ENCODE peak calls at places on chromosomes 3 and 15, in four cellular contexts. One of them, this sample, is unnamed.
A peak's percentile ranks its signal among the peaks of the same experiment; 100 is the strongest.

GRCh38 chr3:33047842-33048834 is 48.8 kb downstream of the GLB1 start:
- DNase-seq in iPS DF 6.9: no peak
- DNase-seq in GM23338: no peak
- DNase-seq in A549: no peak
- DNase-seq in this sample: peak; percentile 87

GRCh38 chr3:186640473-186640818 is 247 bp downstream of the FETUB start:
- DNase-seq in GM23338: peak; percentile 37
- DNase-seq in A549: peak; percentile 12
- DNase-seq in iPS DF 6.9: no peak
- DNase-seq in this sample: no peak

GRCh38 chr15:74799255-74799842 is 13.3 kb upstream of the LMAN1L start:
- DNase-seq in GM23338: no peak
- DNase-seq in iPS DF 6.9: no peak
- DNase-seq in A549: no peak
- DNase-seq in this sample: no peak

GRCh38 chr3:122777077-122777476 is 16.6 kb downstream of the HSPBAP1 start:
- DNase-seq in GM23338: no peak
- DNase-seq in A549: no peak
- DNase-seq in iPS DF 6.9: no peak
- DNase-seq in this sample: no peak

GRCh38 chr15:64029111-64029510 is 17.2 kb downstream of the DAPK2 start:
- DNase-seq in A549: no peak
- DNase-seq in iPS DF 6.9: no peak
- DNase-seq in GM23338: no peak
- DNase-seq in this sample: no peak

GRCh38 chr3:191254098-191254873 is 55.2 kb downstream of the OSTN start:
- DNase-seq in A549: no peak
- DNase-seq in iPS DF 6.9: no peak
- DNase-seq in GM23338: no peak
- DNase-seq in this sample: no peak

GRCh38 chr3:197216169-197216860 is 82.1 kb downstream of the DLG1 start:
- DNase-seq in iPS DF 6.9: no peak
- DNase-seq in A549: peak; percentile 17
- DNase-seq in GM23338: no peak
- DNase-seq in this sample: no peak

GRCh38 chr3:159760056-159760455 is 228.6 kb upstream of the IL12A start:
- DNase-seq in iPS DF 6.9: no peak
- DNase-seq in A549: no peak
- DNase-seq in GM23338: no peak
- DNase-seq in this sample: no peak

GRCh38 chr3:49839193-49839809 is 17.1 kb downstream of the TRAIP start:
- DNase-seq in GM23338: peak; percentile 89
- DNase-seq in A549: peak; percentile 72
- DNase-seq in iPS DF 6.9: no peak
- DNase-seq in this sample: peak; percentile 65

GRCh38 chr3:32420138-32420981 is 28.7 kb downstream of the CMTM7 start:
- DNase-seq in iPS DF 6.9: no peak
- DNase-seq in A549: peak; percentile 65
- DNase-seq in GM23338: peak; percentile 73
- DNase-seq in this sample: no peak

GRCh38 chr3:146547235-146547835 is 2.9 kb upstream of the PLSCR1 start:
- DNase-seq in A549: no peak
- DNase-seq in iPS DF 6.9: no peak
- DNase-seq in GM23338: no peak
- DNase-seq in this sample: no peak

GRCh38 chr3:120795959-120796358 is 53.4 kb downstream of the GTF2E1 start:
- DNase-seq in A549: peak; percentile 37
- DNase-seq in iPS DF 6.9: no peak
- DNase-seq in GM23338: no peak
- DNase-seq in this sample: no peak

GRCh38 chr3:194485876-194486539 is 794 bp downstream of the ATP13A3 start:
- DNase-seq in iPS DF 6.9: no peak
- DNase-seq in A549: no peak
- DNase-seq in GM23338: peak; percentile 34
- DNase-seq in this sample: peak; percentile 43

GRCh38 chr3:158642005-158642404 is 2.3 kb upstream of the GFM1 start:
- DNase-seq in A549: no peak
- DNase-seq in GM23338: no peak
- DNase-seq in iPS DF 6.9: no peak
- DNase-seq in this sample: no peak

GRCh38 chr3:67292356-67293225 is 294.5 kb downstream of the KBTBD8 start:
- DNase-seq in A549: peak; percentile 22
- DNase-seq in GM23338: no peak
- DNase-seq in iPS DF 6.9: no peak
- DNase-seq in this sample: no peak

GRCh38 chr3:61315874-61316273 is 64.6 kb upstream of the FHIT start:
- DNase-seq in iPS DF 6.9: no peak
- DNase-seq in A549: no peak
- DNase-seq in GM23338: peak; percentile 65
- DNase-seq in this sample: no peak

GRCh38 chr15:33994005-33994615 is 25.8 kb downstream of the CHRM5 start:
- DNase-seq in GM23338: peak; percentile 76
- DNase-seq in iPS DF 6.9: peak; percentile 13
- DNase-seq in A549: peak; percentile 68
- DNase-seq in this sample: no peak

GRCh38 chr3:158479051-158479450 is 91.9 kb upstream of the MLF1 start:
- DNase-seq in A549: no peak
- DNase-seq in GM23338: no peak
- DNase-seq in iPS DF 6.9: no peak
- DNase-seq in this sample: no peak

GRCh38 chr3:152405915-152406802 is 137.4 kb downstream of the MBNL1 start:
- DNase-seq in GM23338: no peak
- DNase-seq in iPS DF 6.9: no peak
- DNase-seq in A549: peak; percentile 53
- DNase-seq in this sample: no peak

GRCh38 chr3:207973-208372 is 11.4 kb downstream of the CHL1 start:
- DNase-seq in A549: no peak
- DNase-seq in iPS DF 6.9: no peak
- DNase-seq in GM23338: no peak
- DNase-seq in this sample: no peak

GRCh38 chr3:184154909-184155643 is at the start of gene DVL3:
- DNase-seq in GM23338: peak; percentile 70
- DNase-seq in iPS DF 6.9: no peak
- DNase-seq in A549: peak; percentile 45
- DNase-seq in this sample: no peak

GRCh38 chr3:187382609-187383151 is 14.5 kb downstream of the RTP4 start:
- DNase-seq in iPS DF 6.9: no peak
- DNase-seq in GM23338: no peak
- DNase-seq in A549: no peak
- DNase-seq in this sample: no peak

GRCh38 chr3:63931290-63931689 is 19.1 kb upstream of the SCAANT1 start:
- DNase-seq in A549: no peak
- DNase-seq in iPS DF 6.9: no peak
- DNase-seq in GM23338: peak; percentile 59
- DNase-seq in this sample: no peak

GRCh38 chr15:74545776-74546656 is 5.0 kb downstream of the ARID3B start:
- DNase-seq in A549: peak; percentile 87
- DNase-seq in GM23338: peak; percentile 16
- DNase-seq in iPS DF 6.9: no peak
- DNase-seq in this sample: peak; percentile 51

GRCh38 chr15:82856397-82857170 is 47.2 kb downstream of the WHAMM start:
- DNase-seq in iPS DF 6.9: no peak
- DNase-seq in A549: no peak
- DNase-seq in GM23338: no peak
- DNase-seq in this sample: no peak

GRCh38 chr3:127735767-127736693 is 63.3 kb downstream of the ABTB1 start:
- DNase-seq in iPS DF 6.9: no peak
- DNase-seq in GM23338: no peak
- DNase-seq in A549: peak; percentile 24
- DNase-seq in this sample: no peak

GRCh38 chr3:69542265-69543079 is 156.6 kb upstream of the FRMD4B start:
- DNase-seq in GM23338: peak; percentile 78
- DNase-seq in iPS DF 6.9: no peak
- DNase-seq in A549: peak; percentile 13
- DNase-seq in this sample: peak; percentile 0

GRCh38 chr15:57527382-57528091 is 64.2 kb upstream of the MYZAP start:
- DNase-seq in A549: peak; percentile 89
- DNase-seq in GM23338: peak; percentile 89
- DNase-seq in iPS DF 6.9: peak; percentile 47
- DNase-seq in this sample: peak; percentile 21

GRCh38 chr3:48601622-48601994 is 6.5 kb upstream of the COL7A1 start:
- DNase-seq in GM23338: no peak
- DNase-seq in A549: no peak
- DNase-seq in iPS DF 6.9: no peak
- DNase-seq in this sample: no peak
- H3K4me3 ChIP-seq in GM23338: no peak overlapping the region
- H3K4me3 ChIP-seq in A549: no peak overlapping the region
- H3K4me3 ChIP-seq in iPS DF 6.9: no peak overlapping the region
- H3K4me3 ChIP-seq in this sample: no peak overlapping the region

DNA sequence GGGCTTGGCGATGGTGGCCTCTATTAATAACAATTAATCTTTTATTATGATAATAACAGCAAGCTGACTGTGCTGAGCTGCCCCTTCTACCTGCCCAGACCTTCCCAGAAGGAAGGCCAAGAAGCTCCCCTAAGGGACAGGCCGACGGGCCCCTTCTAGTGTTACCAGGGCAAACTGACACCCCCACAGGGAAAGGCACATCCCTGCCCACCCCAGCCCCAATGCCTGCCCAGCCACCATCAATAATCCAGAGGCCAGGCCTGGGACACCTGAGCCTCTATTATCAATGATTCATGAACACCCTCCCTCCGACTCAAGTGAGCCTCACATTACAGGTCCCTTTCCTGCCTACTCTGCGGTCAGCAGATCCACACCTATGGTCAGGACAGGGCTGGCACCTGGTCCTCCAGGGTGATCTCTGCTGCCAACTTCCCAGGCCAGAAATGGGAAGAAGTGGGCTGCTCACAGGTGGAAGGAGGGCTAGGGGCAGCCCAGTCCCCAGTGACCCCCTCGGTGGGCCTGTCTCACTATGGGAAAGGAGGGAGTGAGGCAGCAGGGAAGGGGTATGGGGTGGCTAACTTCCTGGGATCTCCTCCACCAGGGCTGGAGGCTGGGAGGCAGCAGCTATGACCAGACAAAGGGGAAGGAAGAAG is 1.8 kb downstream of the TWF2 start:
- DNase-seq in A549: no peak
- DNase-seq in GM23338: no peak
- DNase-seq in iPS DF 6.9: no peak
- DNase-seq in this sample: no peak
- H3K4me1 ChIP-seq in A549: peaks cover 32% of the 10 kb centered on the region
- H3K4me1 ChIP-seq in GM23338: peaks cover 33% of the 10 kb centered on the region
- H3K4me1 ChIP-seq in iPS DF 6.9: peaks cover 18% of the 10 kb centered on the region
- H3K4me1 ChIP-seq in this sample: peaks cover 54% of the 10 kb centered on the region

GRCh38 chr15:98421419-98422085 is 226.8 kb upstream of the IGF1R start:
- DNase-seq in GM23338: peak; percentile 91
- DNase-seq in iPS DF 6.9: no peak
- DNase-seq in A549: peak; percentile 54
- DNase-seq in this sample: peak; percentile 63
- H3K4me3 ChIP-seq in GM23338: peak overlapping the region; percentile 69
- H3K4me3 ChIP-seq in iPS DF 6.9: peak overlapping the region; percentile 18
- H3K4me3 ChIP-seq in A549: peak overlapping the region; percentile 34
- H3K4me3 ChIP-seq in this sample: no peak overlapping the region

GRCh38 chr3:37944243-37944955 is 46.2 kb upstream of the VILL start:
- DNase-seq in GM23338: no peak
- DNase-seq in iPS DF 6.9: no peak
- DNase-seq in A549: no peak
- DNase-seq in this sample: no peak

GRCh38 chr3:37943631-37944242 is 46.8 kb upstream of the VILL start:
- DNase-seq in GM23338: no peak
- DNase-seq in iPS DF 6.9: no peak
- DNase-seq in A549: no peak
- DNase-seq in this sample: no peak

GRCh38 chr3:37941608-37942540 is 48.7 kb upstream of the VILL start:
- DNase-seq in A549: no peak
- DNase-seq in GM23338: no peak
- DNase-seq in iPS DF 6.9: no peak
- DNase-seq in this sample: no peak

GRCh38 chr3:37942646-37943045 is 47.9 kb upstream of the VILL start:
- DNase-seq in iPS DF 6.9: no peak
- DNase-seq in GM23338: no peak
- DNase-seq in A549: no peak
- DNase-seq in this sample: no peak

GRCh38 chr3:37943126-37943525 is 47.5 kb upstream of the VILL start:
- DNase-seq in iPS DF 6.9: no peak
- DNase-seq in GM23338: no peak
- DNase-seq in A549: no peak
- DNase-seq in this sample: no peak
- H3K4me1 ChIP-seq in iPS DF 6.9: peaks cover 4% of the 10 kb centered on the region
- H3K4me1 ChIP-seq in GM23338: peaks cover 6% of the 10 kb centered on the region
- H3K4me1 ChIP-seq in A549: peaks cover 28% of the 10 kb centered on the region
- H3K4me1 ChIP-seq in this sample: no peaks in the 10 kb centered on the region

GRCh38 chr3:9405756-9406155 is 8.3 kb downstream of the SETD5 start:
- DNase-seq in iPS DF 6.9: no peak
- DNase-seq in GM23338: no peak
- DNase-seq in A549: no peak
- DNase-seq in this sample: no peak

GRCh38 chr3:9402410-9403228 is 5.2 kb downstream of the SETD5 start:
- DNase-seq in A549: peak; percentile 42
- DNase-seq in GM23338: peak; percentile 90
- DNase-seq in iPS DF 6.9: peak; percentile 47
- DNase-seq in this sample: no peak

GRCh38 chr3:9401986-9402385 is 4.6 kb downstream of the SETD5 start:
- DNase-seq in GM23338: no peak
- DNase-seq in iPS DF 6.9: no peak
- DNase-seq in A549: no peak
- DNase-seq in this sample: no peak

GRCh38 chr3:9404680-9405079 is 7.3 kb downstream of the SETD5 start:
- DNase-seq in iPS DF 6.9: no peak
- DNase-seq in A549: peak; percentile 38
- DNase-seq in GM23338: no peak
- DNase-seq in this sample: no peak

GRCh38 chr3:9403463-9403862 is 6.0 kb downstream of the SETD5 start:
- DNase-seq in iPS DF 6.9: no peak
- DNase-seq in A549: no peak
- DNase-seq in GM23338: no peak
- DNase-seq in this sample: no peak
- H3K4me3 ChIP-seq in iPS DF 6.9: no peak overlapping the region
- H3K4me3 ChIP-seq in A549: peak overlapping the region; percentile 84
- H3K4me3 ChIP-seq in GM23338: peak overlapping the region; percentile 88
- H3K4me3 ChIP-seq in this sample: no peak overlapping the region

DNA sequence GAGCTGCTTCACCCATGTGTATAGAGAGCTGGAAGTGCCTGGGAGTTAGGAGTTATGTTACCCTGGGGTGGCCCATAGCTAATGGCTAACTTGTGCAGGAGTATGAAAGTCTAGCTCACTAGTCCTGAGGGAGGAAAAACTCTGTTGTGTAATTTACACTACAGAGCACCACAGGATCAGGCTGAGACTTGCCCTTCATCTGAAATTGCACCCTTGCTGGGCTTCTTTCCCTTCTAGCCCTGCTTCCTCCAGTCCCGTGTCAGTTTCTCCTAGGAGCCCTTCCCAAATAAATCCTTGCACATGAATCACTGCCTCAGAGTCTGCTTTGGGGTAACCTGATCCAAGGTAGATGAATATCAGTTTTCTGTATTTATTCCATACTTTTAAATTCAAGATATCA is 40.0 kb downstream of the CTXND1 start:
- DNase-seq in GM23338: no peak
- DNase-seq in A549: no peak
- DNase-seq in iPS DF 6.9: no peak
- DNase-seq in this sample: no peak
- H3K4me1 ChIP-seq in GM23338: no peaks in the 10 kb centered on the region
- H3K4me1 ChIP-seq in A549: no peaks in the 10 kb centered on the region
- H3K4me1 ChIP-seq in iPS DF 6.9: no peaks in the 10 kb centered on the region
- H3K4me1 ChIP-seq in this sample: no peaks in the 10 kb centered on the region

GRCh38 chr15:25859838-25860645 is 3.1 kb downstream of the ATP10A start:
- DNase-seq in iPS DF 6.9: no peak
- DNase-seq in GM23338: no peak
- DNase-seq in A549: no peak
- DNase-seq in this sample: peak; percentile 69
- H3K4me3 ChIP-seq in iPS DF 6.9: no peak overlapping the region
- H3K4me3 ChIP-seq in GM23338: no peak overlapping the region
- H3K4me3 ChIP-seq in A549: no peak overlapping the region
- H3K4me3 ChIP-seq in this sample: peak overlapping the region; percentile 88

This sample was measured in naive thymus-derived CD4-positive, alpha-beta T cell.